ENCODE peak calls at places on chromosomes 3 and 15, in six cellular contexts. G, H, V, N, W and X are unnamed samples.

GRCh38 chr3:52314495-52314894 is 1.6 kb upstream of the DNAH1 start:
- DNase-seq in G (no peak), H (no peak), V (no peak), N (no peak), W (no peak), X (no peak)

GRCh38 chr3:156978471-156978961 is 152.4 kb downstream of the LEKR1 start:
- DNase-seq in G (no peak), H (peak; percentile 27), V (no peak), N (no peak), W (no peak), X (no peak)

GRCh38 chr3:143081365-143081764 is 38.2 kb upstream of the CHST2 start:
- DNase-seq in G (no peak), H (no peak), V (no peak), N (no peak), W (no peak), X (no peak)

GRCh38 chr15:48710952-48711495 is 65.5 kb upstream of the FBN1 start:
- DNase-seq in G (no peak), H (no peak), V (no peak), N (no peak), W (peak; percentile 18), X (no peak)

GRCh38 chr3:157592769-157593168 is 89.6 kb upstream of the VEPH1 start:
- DNase-seq in G (no peak), H (no peak), V (no peak), N (no peak), W (no peak), X (no peak)

GRCh38 chr15:75648156-75649000 is 666 bp downstream of the SNX33 start:
- DNase-seq in G (peak; percentile 72), H (no peak), V (peak; percentile 79), N (peak; percentile 57), W (peak; percentile 16), X (peak; percentile 93)

GRCh38 chr3:126209741-126210140 is 29.4 kb upstream of the ALDH1L1 start:
- DNase-seq in G (no peak), H (no peak), V (no peak), N (no peak), W (no peak), X (no peak)

GRCh38 chr3:12869025-12869695 is 27.8 kb upstream of the RPL32 start:
- DNase-seq in G (peak; percentile 77), H (no peak), V (peak; percentile 60), N (peak; percentile 48), W (no peak), X (peak; percentile 97)

GRCh38 chr3:15654891-15655290 is 53.3 kb downstream of the BTD start:
- DNase-seq in G (no peak), H (no peak), V (no peak), N (no peak), W (no peak), X (no peak)

GRCh38 chr3:177379045-177379444 is 181.8 kb upstream of the TBL1XR1 start:
- DNase-seq in G (no peak), H (no peak), V (no peak), N (no peak), W (no peak), X (no peak)

GRCh38 chr15:94080416-94080815 is 150.9 kb upstream of the MCTP2 start:
- DNase-seq in G (no peak), H (no peak), V (no peak), N (peak; percentile 65), W (peak; percentile 81), X (peak; percentile 41)

GRCh38 chr15:40991355-40991754 is 38.1 kb downstream of the CHAC1 start:
- DNase-seq in G (no peak), H (no peak), V (no peak), N (no peak), W (no peak), X (no peak)

GRCh38 chr15:83585770-83586169 is 68.2 kb upstream of the ADAMTSL3 start:
- DNase-seq in G (no peak), H (no peak), V (no peak), N (no peak), W (no peak), X (no peak)

DNA sequence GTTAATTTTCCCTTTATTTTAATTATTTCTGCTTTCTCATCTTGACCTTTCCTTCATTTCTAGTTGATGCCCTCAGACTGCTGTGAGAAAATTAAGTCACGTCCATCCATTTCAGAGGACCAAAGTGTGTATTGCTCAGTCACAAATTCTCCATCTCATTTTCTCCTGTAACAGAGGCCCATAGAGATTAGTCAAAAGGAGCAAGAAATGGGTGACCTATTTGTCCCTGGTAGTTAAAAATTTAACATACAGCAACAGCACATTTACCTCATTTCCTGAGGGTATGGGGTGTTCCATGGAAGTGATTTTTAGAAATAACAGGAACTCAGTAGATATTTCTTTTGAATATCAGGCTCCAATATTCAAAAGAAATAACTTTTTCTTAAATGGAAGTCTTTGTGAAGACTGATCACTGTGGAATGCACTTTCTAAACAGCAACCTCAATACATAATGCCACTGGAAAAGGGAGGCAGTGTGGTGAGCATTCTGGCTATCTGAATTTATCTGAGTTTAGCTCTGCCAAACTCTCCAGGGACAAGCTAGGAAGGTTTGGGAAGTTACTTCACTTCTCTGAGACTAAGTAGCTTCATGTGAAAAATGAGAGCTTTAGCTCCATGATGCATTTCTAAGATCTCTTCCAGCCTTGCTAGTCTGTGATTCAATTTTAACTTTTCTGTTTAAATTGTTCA is 808.2 kb downstream of the SQOR start:
- DNase-seq in G (no peak), H (no peak), V (no peak), N (no peak), W (peak; percentile 15), X (no peak)
- H3K4me3 ChIP-seq in G (no peak overlapping the region), H (no peak overlapping the region), V (no peak overlapping the region), N (no peak overlapping the region), W (no peak overlapping the region), X (no peak overlapping the region)

DNA sequence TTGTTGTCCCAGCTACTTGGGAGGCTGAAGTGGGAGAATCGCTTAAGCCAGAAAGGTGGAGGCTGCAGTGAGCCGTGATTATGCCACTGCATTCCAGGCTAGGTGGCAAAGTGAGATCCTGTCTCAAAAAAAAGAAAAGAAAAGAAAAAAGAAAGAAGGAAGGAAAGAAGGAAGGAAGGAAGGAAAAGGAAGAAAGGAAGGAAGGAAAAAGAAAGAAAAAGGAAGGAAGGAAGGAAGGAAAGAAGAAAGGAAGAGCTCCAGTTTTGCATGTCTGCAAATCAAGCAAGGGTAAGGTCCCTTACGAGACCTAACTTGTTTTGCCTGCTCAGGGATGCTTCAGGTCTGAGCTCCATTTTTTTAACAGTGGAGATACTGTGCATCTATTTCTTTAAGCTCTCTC is 3.6 kb upstream of the XIRP1 start:
- DNase-seq in G (no peak), H (no peak), V (no peak), N (no peak), W (no peak), X (no peak)
- H3K27me3 ChIP-seq in G (peaks cover 3% of the 10 kb centered on the region), H (peaks cover 2% of the 10 kb centered on the region), V (no peaks in the 10 kb centered on the region), N (no peaks in the 10 kb centered on the region), W (peaks cover 2% of the 10 kb centered on the region), X (no peaks in the 10 kb centered on the region)

DNA sequence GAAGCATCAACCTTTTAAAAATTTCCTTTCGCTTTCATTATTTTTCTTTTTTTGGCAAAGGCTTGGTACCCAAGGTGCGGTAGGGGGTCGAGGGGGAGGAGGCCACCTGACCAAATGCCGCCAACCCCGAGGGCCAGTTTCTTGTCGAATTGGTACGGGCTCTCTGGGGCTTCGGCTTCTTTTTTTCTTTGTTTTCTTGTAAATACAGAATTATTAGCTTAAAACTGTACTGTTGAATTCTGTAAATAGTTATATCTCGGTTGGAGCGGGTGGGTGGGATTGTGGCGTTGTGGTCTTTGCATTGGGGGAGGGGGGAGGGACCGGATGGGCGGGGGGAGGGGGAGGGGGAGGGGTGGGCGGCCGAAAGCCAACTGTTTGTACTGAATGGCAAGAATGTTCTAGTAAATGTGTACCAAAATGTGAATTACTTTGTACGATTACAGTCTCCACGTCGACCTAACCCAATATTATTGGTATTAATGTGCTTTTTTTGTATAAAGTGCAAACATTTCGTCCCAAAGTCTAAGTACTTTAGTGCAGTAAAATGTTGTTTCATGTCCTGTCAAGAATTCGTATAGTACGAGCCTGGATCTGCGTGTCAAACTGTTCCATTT is 4.7 kb downstream of the ZIC1 start:
- DNase-seq in G (no peak), H (no peak), V (no peak), N (no peak), W (no peak), X (peak; percentile 87)
- H3K4me3 ChIP-seq in G (no peak overlapping the region), H (no peak overlapping the region), V (peak overlapping the region; percentile 16), N (peak overlapping the region; percentile 75), W (peak overlapping the region; percentile 82), X (peak overlapping the region; percentile 3)

DNA sequence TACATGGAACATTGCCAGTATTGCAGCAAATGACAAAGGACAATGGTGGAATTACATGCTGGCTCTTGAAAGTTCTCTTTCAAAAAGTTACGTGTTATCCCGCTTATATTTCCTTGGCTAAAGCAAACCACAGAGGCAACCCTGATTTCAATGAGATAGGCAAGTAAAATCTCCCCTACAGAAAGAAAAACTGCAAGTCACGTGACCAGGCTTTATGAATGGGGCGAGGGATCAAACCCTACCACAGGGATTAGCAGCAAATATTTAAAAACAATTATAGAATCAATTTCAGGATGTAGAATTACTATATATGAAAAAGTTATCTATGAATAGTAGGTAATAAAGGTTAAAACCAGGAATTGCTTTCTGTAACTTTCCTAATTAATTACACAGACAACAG is 603.4 kb upstream of the GBE1 start:
- DNase-seq in G (no peak), H (no peak), V (no peak), N (no peak), W (no peak), X (no peak)
- H3K27me3 ChIP-seq in G (no peaks in the 10 kb centered on the region), H (no peaks in the 10 kb centered on the region), V (no peaks in the 10 kb centered on the region), N (no peaks in the 10 kb centered on the region), W (no peaks in the 10 kb centered on the region), X (no peaks in the 10 kb centered on the region)

GRCh38 chr3:46353639-46354410 is at the start of gene CCR2:
- DNase-seq in G (no peak), H (no peak), V (no peak), N (no peak), W (no peak), X (no peak)

GRCh38 chr3:46353090-46353489 is 821 bp upstream of the CCR2 start:
- DNase-seq in G (no peak), H (no peak), V (no peak), N (no peak), W (no peak), X (no peak)

GRCh38 chr3:46354984-46355383 is 1.1 kb downstream of the CCR2 start:
- DNase-seq in G (no peak), H (no peak), V (no peak), N (no peak), W (no peak), X (no peak)

GRCh38 chr3:46356909-46357308 is 3.0 kb downstream of the CCR2 start:
- DNase-seq in G (no peak), H (no peak), V (no peak), N (no peak), W (no peak), X (no peak)

DNA sequence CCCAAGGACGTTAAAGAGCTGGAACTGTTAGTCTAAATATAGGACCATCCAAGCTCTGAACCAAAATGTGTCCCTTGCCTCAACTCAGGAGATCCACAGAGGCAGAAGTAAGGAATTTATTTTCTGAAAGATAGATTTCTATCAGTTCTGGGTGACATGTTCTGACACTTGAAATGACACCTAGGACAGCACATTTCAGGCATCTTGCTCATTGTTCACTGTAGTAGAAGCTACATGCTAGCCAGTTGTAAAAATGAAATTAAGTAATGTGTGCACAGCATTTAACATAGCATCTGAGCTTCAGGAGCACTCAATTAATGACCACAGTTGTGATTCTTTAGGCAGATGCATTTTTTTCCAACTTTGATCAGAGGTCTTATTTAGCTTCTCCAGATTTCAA is 567 bp downstream of the CCR2 start:
- DNase-seq in G (no peak), H (no peak), V (no peak), N (no peak), W (no peak), X (no peak)
- H3K4me3 ChIP-seq in G (no peak overlapping the region), H (no peak overlapping the region), V (no peak overlapping the region), N (no peak overlapping the region), W (no peak overlapping the region), X (no peak overlapping the region)

GRCh38 chr15:47186071-47186470 is 531.2 kb upstream of the SEMA6D start:
- DNase-seq in G (no peak), H (no peak), V (no peak), N (no peak), W (no peak), X (no peak)
- H3K27me3 ChIP-seq in G (peaks cover 46% of the 10 kb centered on the region), H (peaks cover 37% of the 10 kb centered on the region), V (no peaks in the 10 kb centered on the region), N (peaks cover 50% of the 10 kb centered on the region), W (peaks cover 13% of the 10 kb centered on the region), X (peaks cover 79% of the 10 kb centered on the region)